ENCODE peak calls at places on chromosomes 11 and 22, in seven cellular contexts. J is iPS-NIHi11; B is activated T-cell treated with anti-CD3 and anti-CD28 coated beads, Interleukin-2, amount 50 U/mL, for 1 hour; L is tibial nerve; H is NCI-H1694; U is sciatic nerve; R is mucosa of gallbladder. G is an unnamed sample.

GRCh38 chr11:12389676-12390075 is 12.3 kb downstream of the PARVA start:
- DNase-seq in J (no peak), B (no peak), L (no peak), H (peak; percentile 4), U (no peak), R (no peak), G (no peak)

GRCh38 chr11:78131956-78132355 is 7.5 kb downstream of the ALG8 start:
- DNase-seq in J (no peak), B (no peak), L (no peak), H (no peak), U (no peak), R (no peak), G (no peak)

GRCh38 chr11:61958590-61958989 is 8.4 kb downstream of the BEST1 start:
- DNase-seq in J (no peak), B (no peak), L (no peak), H (no peak), U (peak; percentile 34), R (no peak), G (no peak)

GRCh38 chr11:131217313-131218297 is 152.8 kb upstream of the NTM start:
- DNase-seq in J (no peak), B (no peak), L (no peak), H (no peak), U (no peak), R (no peak), G (peak; percentile 72)

GRCh38 chr11:124602193-124602592 is 9.0 kb upstream of the PANX3 start:
- DNase-seq in J (no peak), B (no peak), L (no peak), H (no peak), U (no peak), R (no peak), G (no peak)

GRCh38 chr11:469684-470667 is 19.9 kb downstream of the PTDSS2 start:
- DNase-seq in J (no peak), B (no peak), L (peak; percentile 35), H (no peak), U (no peak), R (peak; percentile 87), G (no peak)

GRCh38 chr11:72361321-72361720 is 73.0 kb downstream of the CLPB start:
- DNase-seq in J (no peak), B (no peak), L (no peak), H (no peak), U (no peak), R (no peak), G (no peak)

GRCh38 chr22:17536269-17536668 is 27.0 kb upstream of the SLC25A18 start:
- DNase-seq in J (no peak), B (no peak), L (no peak), H (no peak), U (no peak), R (peak; percentile 16), G (no peak)

GRCh38 chr11:17468094-17468493 is 8.6 kb downstream of the ABCC8 start:
- DNase-seq in J (no peak), B (no peak), L (no peak), H (no peak), U (no peak), R (no peak), G (no peak)

GRCh38 chr11:44733877-44734276 is 7.1 kb downstream of the TSPAN18 start:
- DNase-seq in J (no peak), B (no peak), L (no peak), H (no peak), U (no peak), R (no peak), G (peak; percentile 69)

GRCh38 chr11:58742981-58743880 is 11.5 kb upstream of the GLYAT start:
- DNase-seq in J (no peak), B (no peak), L (no peak), H (no peak), U (no peak), R (no peak), G (peak; percentile 48)

GRCh38 chr22:31106651-31107205 is 640 bp downstream of the SELENOM start:
- DNase-seq in J (no peak), B (no peak), L (no peak), H (no peak), U (no peak), R (no peak), G (no peak)

GRCh38 chr22:37665487-37665886 is 7.0 kb downstream of the PDXP start:
- DNase-seq in J (no peak), B (no peak), L (no peak), H (no peak), U (no peak), R (no peak), G (no peak)

GRCh38 chr11:120129570-120129969 is 8.3 kb downstream of the TRIM29 start:
- DNase-seq in J (no peak), B (no peak), L (no peak), H (no peak), U (peak; percentile 56), R (no peak), G (no peak)

GRCh38 chr22:36144886-36145541 is 15.5 kb downstream of the APOL3 start:
- DNase-seq in J (peak; percentile 72), B (peak; percentile 49), L (no peak), H (peak; percentile 3), U (peak; percentile 70), R (peak; percentile 76), G (peak; percentile 90)

GRCh38 chr22:25048659-25049657 is 96.4 kb downstream of the KIAA1671 start:
- DNase-seq in J (peak; percentile 90), B (peak; percentile 69), L (no peak), H (peak; percentile 53), U (peak; percentile 82), R (peak; percentile 68), G (peak; percentile 88)

GRCh38 chr11:603154-603553 is 12.6 kb downstream of the IRF7 start:
- DNase-seq in J (no peak), B (no peak), L (no peak), H (no peak), U (no peak), R (no peak), G (no peak)

GRCh38 chr11:218815-219593 is 11.5 kb downstream of the RIC8A start:
- DNase-seq in J (no peak), B (no peak), L (no peak), H (no peak), U (no peak), R (no peak), G (peak; percentile 31)

GRCh38 chr22:22021160-22021750 is 38.7 kb upstream of the TOP3B start:
- DNase-seq in J (peak; percentile 32), B (no peak), L (no peak), H (no peak), U (no peak), R (no peak), G (no peak)

GRCh38 chr22:23419151-23419550 is 160.9 kb downstream of the IGLL1 start:
- DNase-seq in J (no peak), B (no peak), L (no peak), H (no peak), U (no peak), R (no peak), G (no peak)

GRCh38 chr11:9765320-9766101 is 101.6 kb downstream of the SWAP70 start:
- DNase-seq in J (peak; percentile 71), B (no peak), L (peak; percentile 42), H (no peak), U (peak; percentile 73), R (peak; percentile 37), G (peak; percentile 88)

GRCh38 chr11:50174975-50175374 is 142.3 kb downstream of the OR4C45 start:
- DNase-seq in J (no peak), B (no peak), L (no peak), H (no peak), U (no peak), R (no peak), G (no peak)

GRCh38 chr22:42799462-42800405 is 57.3 kb downstream of the ARFGAP3 start:
- DNase-seq in J (peak; percentile 58), B (no peak), L (no peak), H (peak; percentile 47), U (no peak), R (no peak), G (peak; percentile 76)